ENCODE peak calls at places on chromosomes 13 and 19, in four cellular contexts. A is IMR-90, H is GM12878, C is K562. G is an unnamed sample.

GRCh38 chr13:98216135-98216565 is 39.1 kb upstream of the RNF113B start:
- DNase-seq in A (peak; percentile 93), H (no peak), C (no peak), G (peak; percentile 70)

GRCh38 chr13:20221772-20222171 is 10.3 kb downstream of the GJB6 start:
- DNase-seq in A (no peak), H (no peak), C (no peak), G (no peak)

GRCh38 chr13:27860743-27861142 is 59.1 kb upstream of the PDX1 start:
- DNase-seq in A (no peak), H (no peak), C (no peak), G (no peak)

GRCh38 chr13:48110132-48110868 is 15.4 kb upstream of the MED4 start:
- DNase-seq in A (no peak), H (no peak), C (no peak), G (peak; percentile 91)

GRCh38 chr13:30665638-30666037 is 47.9 kb downstream of the USPL1 start:
- DNase-seq in A (no peak), H (no peak), C (no peak), G (peak; percentile 63)

GRCh38 chr13:23608704-23609413 is 38.6 kb downstream of the TNFRSF19 start:
- DNase-seq in A (peak; percentile 42), H (no peak), C (no peak), G (peak; percentile 88)

GRCh38 chr19:38647966-38648788 is 728 bp downstream of the ACTN4 start:
- DNase-seq in A (no peak), H (no peak), C (no peak), G (peak; percentile 34)

GRCh38 chr13:48818495-48818961 is 157.2 kb upstream of the FNDC3A start:
- DNase-seq in A (peak; percentile 98), H (no peak), C (no peak), G (peak; percentile 17)

GRCh38 chr19:21568816-21569496 is 63.6 kb downstream of the ZNF429 start:
- DNase-seq in A (peak; percentile 94), H (no peak), C (no peak), G (no peak)

GRCh38 chr13:76943646-76944045 is 4.7 kb upstream of the ACOD1 start:
- DNase-seq in A (no peak), H (no peak), C (no peak), G (no peak)

GRCh38 chr19:4012975-4013634 is 5.6 kb downstream of the PIAS4 start:
- DNase-seq in A (no peak), H (no peak), C (no peak), G (no peak)

GRCh38 chr19:7874080-7874856 is at the start of gene PRR36:
- DNase-seq in A (no peak), H (no peak), C (peak; percentile 34), G (peak; percentile 35)

GRCh38 chr19:2475018-2475701 is 767 bp upstream of the GADD45B start:
- DNase-seq in A (peak; percentile 48), H (no peak), C (peak; percentile 63), G (peak; percentile 66)

GRCh38 chr13:20217168-20217567 is 15.0 kb downstream of the GJB6 start:
- DNase-seq in A (no peak), H (no peak), C (no peak), G (no peak)

GRCh38 chr19:5269279-5269678 is 71.3 kb downstream of the PTPRS start:
- DNase-seq in A (no peak), H (no peak), C (no peak), G (no peak)

GRCh38 chr13:100533588-100534041 is 55.0 kb downstream of the GGACT start:
- DNase-seq in A (no peak), H (no peak), C (no peak), G (no peak)

GRCh38 chr19:3080281-3080680 is 13.9 kb upstream of the GNA11 start:
- DNase-seq in A (peak; percentile 63), H (no peak), C (no peak), G (peak; percentile 35)

GRCh38 chr19:5934779-5935472 is 20.9 kb downstream of the CAPS start:
- DNase-seq in A (peak; percentile 90), H (no peak), C (no peak), G (peak; percentile 81)

GRCh38 chr13:80341098-80341701 is at the start of gene SPRY2:
- DNase-seq in A (peak; percentile 96), H (no peak), C (peak; percentile 71), G (peak; percentile 97)

GRCh38 chr19:5046339-5047039 is 77.6 kb downstream of the KDM4B start:
- DNase-seq in A (peak; percentile 40), H (no peak), C (no peak), G (no peak)

GRCh38 chr13:44903596-44903995 is 85.7 kb downstream of the NUFIP1 start:
- DNase-seq in A (peak; percentile 84), H (no peak), C (no peak), G (no peak)

GRCh38 chr13:79227418-79227817 is 178.6 kb downstream of the RBM26 start:
- DNase-seq in A (no peak), H (peak; percentile 42), C (no peak), G (no peak)

GRCh38 chr13:87669379-87669978 is 1.7 kb upstream of the SLITRK5 start:
- DNase-seq in A (peak; percentile 10), H (no peak), C (peak; percentile 9), G (peak; percentile 6)

GRCh38 chr13:43377955-43378354 is 354.6 kb downstream of the DNAJC15 start:
- DNase-seq in A (peak; percentile 65), H (no peak), C (no peak), G (peak; percentile 64)

GRCh38 chr13:107192289-107192688 is 624.4 kb upstream of the ARGLU1 start:
- DNase-seq in A (peak; percentile 43), H (no peak), C (no peak), G (no peak)

GRCh38 chr13:99415851-99416331 is 85.4 kb upstream of the TM9SF2 start:
- DNase-seq in A (no peak), H (no peak), C (no peak), G (no peak)

GRCh38 chr13:83065136-83065535 is 817.1 kb downstream of the SLITRK1 start:
- DNase-seq in A (peak; percentile 63), H (no peak), C (no peak), G (no peak)

GRCh38 chr13:51444922-51445321 is 7.9 kb downstream of the INTS6 start:
- DNase-seq in A (peak; percentile 68), H (no peak), C (no peak), G (peak; percentile 11)

GRCh38 chr19:51948979-51949378 is 21.7 kb downstream of the ZNF613 start:
- DNase-seq in A (peak; percentile 23), H (no peak), C (no peak), G (no peak)

GRCh38 chr19:39193785-39194184 is 3.0 kb upstream of the NCCRP1 start:
- DNase-seq in A (no peak), H (no peak), C (no peak), G (no peak)

GRCh38 chr13:24075137-24075975 is 85.2 kb upstream of the SPATA13 start:
- DNase-seq in A (no peak), H (no peak), C (no peak), G (peak; percentile 46)

GRCh38 chr19:32558607-32559228 is 22.3 kb upstream of the PDCD5 start:
- DNase-seq in A (no peak), H (no peak), C (no peak), G (no peak)

GRCh38 chr19:16400911-16401675 is 70.7 kb downstream of the EPS15L1 start:
- DNase-seq in A (peak; percentile 4), H (no peak), C (no peak), G (no peak)

GRCh38 chr13:39417643-39418042 is 185.3 kb downstream of the LHFPL6 start:
- DNase-seq in A (peak; percentile 72), H (no peak), C (no peak), G (peak; percentile 74)

GRCh38 chr19:20558571-20558970 is 7.0 kb downstream of the ZNF737 start:
- DNase-seq in A (no peak), H (no peak), C (no peak), G (no peak)

GRCh38 chr13:44426461-44426860 is 52.8 kb downstream of the SERP2 start:
- DNase-seq in A (no peak), H (no peak), C (no peak), G (no peak)

DNA sequence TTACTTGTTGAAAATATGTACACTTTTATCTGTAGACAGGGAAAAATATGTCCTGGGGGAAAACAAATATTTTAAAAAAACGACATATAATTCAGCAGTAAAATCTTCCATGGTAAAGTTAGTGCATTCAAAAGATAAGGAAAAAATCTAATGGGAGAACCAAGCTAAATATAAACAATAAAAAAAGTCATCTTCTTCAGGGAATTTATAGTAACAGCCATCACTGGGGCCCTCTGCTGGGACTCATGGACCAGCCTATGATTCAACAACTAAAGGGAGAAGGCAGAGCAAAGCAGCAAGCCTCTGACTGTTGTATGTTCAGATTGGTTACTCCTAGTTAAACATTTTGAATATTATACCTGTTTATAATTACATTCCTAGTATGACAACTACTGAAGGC is 93.0 kb downstream of the ITGBL1 start:
- DNase-seq in A (peak; percentile 61), H (no peak), C (no peak), G (no peak)
- TF ChIP-seq CTCF in A (peak; percentile 44), H (no peak), C (no peak), G (no peak)

GRCh38 chr19:55546822-55547614 is 1.7 kb upstream of the SBK3 start:
- DNase-seq in A (peak; percentile 84), H (no peak), C (peak; percentile 60), G (peak; percentile 96)
- H2AFZ ChIP-seq in A (peak overlapping the region; percentile 82), H (no peak overlapping the region), C (peak overlapping the region; percentile 83), G (peak overlapping the region; percentile 39)

DNA sequence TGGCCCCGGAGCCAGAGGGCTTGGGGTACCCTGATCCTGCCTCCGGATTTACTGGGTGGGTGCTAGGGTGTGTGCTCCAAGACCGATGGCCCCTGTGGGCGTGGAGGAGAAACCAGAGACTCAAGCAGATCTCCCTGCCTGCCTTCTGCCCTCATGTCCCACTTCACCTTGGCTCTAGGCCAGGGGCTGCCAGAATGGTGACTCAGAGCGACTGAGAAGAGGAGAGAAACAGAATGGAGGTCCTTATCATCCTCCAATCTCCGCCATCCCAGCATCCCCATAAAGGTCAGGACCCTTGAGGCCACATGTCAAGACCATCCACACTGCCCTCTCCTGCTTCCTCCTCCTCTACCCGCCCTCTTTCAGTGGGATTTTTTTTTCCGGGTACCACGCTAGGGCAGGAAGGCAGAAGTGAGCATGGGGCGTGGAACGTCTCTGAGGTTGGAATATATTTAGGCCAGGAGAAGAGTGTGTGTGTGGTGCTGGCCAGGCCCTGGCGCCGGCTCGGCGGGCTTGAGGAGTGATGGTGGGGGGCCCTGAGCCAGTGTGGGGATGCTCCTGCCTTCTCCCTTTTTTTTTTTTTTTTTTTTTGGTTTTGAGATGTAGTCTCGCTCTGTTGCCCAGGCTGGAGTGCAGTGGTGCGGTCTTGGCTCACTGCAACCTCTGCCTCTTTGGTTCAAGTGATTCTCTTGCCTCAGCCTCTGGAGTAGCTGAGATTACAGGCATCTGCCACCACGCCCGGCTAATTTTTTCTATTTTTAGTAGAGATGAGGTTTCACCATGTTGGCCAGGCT is 22.3 kb downstream of the IER2 start:
- DNase-seq in A (peak; percentile 83), H (no peak), C (peak; percentile 58), G (peak; percentile 83)
- TF ChIP-seq FOS in A (peak; percentile 46), H (no peak), C (peak; percentile 28), G (peak; percentile 74)

DNA sequence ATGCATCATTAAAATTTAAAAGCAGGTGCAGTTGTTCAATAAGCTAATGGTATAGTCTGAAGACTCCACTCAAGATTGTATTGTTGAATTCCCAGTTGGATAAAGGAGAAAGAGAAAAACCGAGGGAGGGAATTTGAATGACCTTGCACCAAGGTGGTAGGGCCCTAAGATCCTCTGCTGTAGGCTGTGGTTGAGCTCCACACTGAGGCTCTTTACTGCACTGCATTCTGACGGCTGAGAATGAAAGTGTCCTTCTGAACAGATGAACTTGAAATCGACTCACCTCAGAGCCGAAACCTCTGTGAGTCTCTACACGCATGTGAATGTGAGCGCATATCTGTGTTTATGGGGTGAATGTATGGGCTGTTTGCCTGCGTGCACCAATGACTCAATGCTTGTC is 388.9 kb upstream of the DACH1 start:
- DNase-seq in A (no peak), H (no peak), C (no peak), G (peak; percentile 58)
- TF ChIP-seq CTCF in A (no peak), H (no peak), C (no peak), G (peak; percentile 53)

G was measured in endothelial cell of umbilical vein.